ENCODE peak calls at places on chromosomes 4 and X, in four cellular contexts. R, I, J and X are unnamed samples.
A peak's percentile ranks its signal among the peaks of the same experiment; 100 is the strongest.

GRCh38 chr4:11338990-11339782 is 89.5 kb downstream of the HS3ST1 start:
- DNase-seq in R (no peak), I (no peak), J (no peak), X (no peak)

GRCh38 chrX:1397441-1397840 is 5.5 kb upstream of the SLC25A6 start:
- DNase-seq in R (no peak), I (no peak), J (no peak), X (no peak)

GRCh38 chr4:120809518-120809917 is 113.0 kb downstream of the PRDM5 start:
- DNase-seq in R (no peak), I (no peak), J (no peak), X (no peak)

GRCh38 chr4:118969359-118969758 is 80.7 kb downstream of the SYNPO2 start:
- DNase-seq in R (peak; percentile 51), I (no peak), J (peak; percentile 53), X (peak; percentile 46)

GRCh38 chr4:147461161-147461560 is 19.7 kb upstream of the EDNRA start:
- DNase-seq in R (no peak), I (no peak), J (no peak), X (no peak)

GRCh38 chrX:133258481-133258880 is 40.3 kb upstream of the TFDP3 start:
- DNase-seq in R (no peak), I (peak; percentile 5), J (no peak), X (no peak)

GRCh38 chr4:48909697-48910096 is 3.1 kb upstream of the OCIAD2 start:
- DNase-seq in R (no peak), I (peak; percentile 82), J (peak; percentile 97), X (peak; percentile 62)

GRCh38 chrX:147183161-147183560 is 368.6 kb upstream of the CXorf51A start:
- DNase-seq in R (no peak), I (no peak), J (no peak), X (no peak)

GRCh38 chrX:81120936-81121351 is 80.8 kb downstream of the HMGN5 start:
- DNase-seq in R (peak; percentile 16), I (no peak), J (peak; percentile 33), X (no peak)

GRCh38 chr4:52094746-52095145 is 43.6 kb downstream of the SPATA18 start:
- DNase-seq in R (no peak), I (no peak), J (no peak), X (no peak)

GRCh38 chr4:25433966-25434667 is 57.1 kb downstream of the ANAPC4 start:
- DNase-seq in R (no peak), I (no peak), J (no peak), X (no peak)

GRCh38 chrX:116317409-116317808 is 119.0 kb upstream of the SLC6A14 start:
- DNase-seq in R (peak; percentile 14), I (no peak), J (no peak), X (peak; percentile 72)

GRCh38 chr4:40721730-40722171 is 28.0 kb upstream of the NSUN7 start:
- DNase-seq in R (no peak), I (no peak), J (no peak), X (no peak)

GRCh38 chr4:30429813-30430466 is 290.2 kb upstream of the PCDH7 start:
- DNase-seq in R (no peak), I (no peak), J (peak; percentile 0), X (no peak)

GRCh38 chrX:13085533-13085932 is 41.1 kb upstream of the FAM9C start:
- DNase-seq in R (no peak), I (no peak), J (no peak), X (no peak)

GRCh38 chr4:101818362-101818761 is 27.8 kb downstream of the BANK1 start:
- DNase-seq in R (no peak), I (peak; percentile 34), J (no peak), X (no peak)

GRCh38 chr4:118821590-118822293 is 14.2 kb downstream of the SEC24D start:
- DNase-seq in R (no peak), I (no peak), J (no peak), X (no peak)

GRCh38 chrX:46912673-46913491 is 661 bp downstream of the JADE3 start:
- DNase-seq in R (peak; percentile 25), I (no peak), J (peak; percentile 29), X (no peak)

GRCh38 chr4:55356991-55357461 is 11.0 kb downstream of the SRD5A3 start:
- DNase-seq in R (no peak), I (no peak), J (peak; percentile 37), X (no peak)

GRCh38 chrX:24643116-24643515 is 4.0 kb downstream of the PCYT1B start:
- DNase-seq in R (no peak), I (no peak), J (no peak), X (no peak)

GRCh38 chr4:138199568-138200235 is 42.4 kb downstream of the SLC7A11 start:
- DNase-seq in R (no peak), I (no peak), J (no peak), X (no peak)

GRCh38 chr4:110550260-110550659 is 72.6 kb downstream of the PITX2 start:
- DNase-seq in R (no peak), I (no peak), J (peak; percentile 20), X (no peak)

GRCh38 chrX:41512394-41512793 is 65.3 kb downstream of the NYX start:
- DNase-seq in R (no peak), I (no peak), J (no peak), X (no peak)

GRCh38 chr4:24849662-24850280 is 54.4 kb downstream of the SOD3 start:
- DNase-seq in R (no peak), I (peak; percentile 19), J (no peak), X (no peak)

GRCh38 chrX:114046695-114047279 is 537.1 kb upstream of the HTR2C start:
- DNase-seq in R (no peak), I (no peak), J (no peak), X (no peak)

GRCh38 chr4:72629540-72629939 is 60.5 kb upstream of the ADAMTS3 start:
- DNase-seq in R (no peak), I (no peak), J (no peak), X (no peak)

GRCh38 chr4:159655547-159655946 is 552.7 kb downstream of the RAPGEF2 start:
- DNase-seq in R (no peak), I (no peak), J (no peak), X (no peak)

GRCh38 chr4:164802301-164802700 is 48.4 kb downstream of the SMIM31 start:
- DNase-seq in R (no peak), I (no peak), J (no peak), X (no peak)

GRCh38 chr4:184170996-184171395 is 46.7 kb downstream of the ENPP6 start:
- DNase-seq in R (no peak), I (no peak), J (peak; percentile 12), X (no peak)

GRCh38 chr4:24772061-24772705 is 23.2 kb upstream of the SOD3 start:
- DNase-seq in R (no peak), I (no peak), J (no peak), X (no peak)

GRCh38 chrX:55919367-55920221 is 202.0 kb downstream of the RRAGB start:
- DNase-seq in R (no peak), I (no peak), J (no peak), X (no peak)

DNA sequence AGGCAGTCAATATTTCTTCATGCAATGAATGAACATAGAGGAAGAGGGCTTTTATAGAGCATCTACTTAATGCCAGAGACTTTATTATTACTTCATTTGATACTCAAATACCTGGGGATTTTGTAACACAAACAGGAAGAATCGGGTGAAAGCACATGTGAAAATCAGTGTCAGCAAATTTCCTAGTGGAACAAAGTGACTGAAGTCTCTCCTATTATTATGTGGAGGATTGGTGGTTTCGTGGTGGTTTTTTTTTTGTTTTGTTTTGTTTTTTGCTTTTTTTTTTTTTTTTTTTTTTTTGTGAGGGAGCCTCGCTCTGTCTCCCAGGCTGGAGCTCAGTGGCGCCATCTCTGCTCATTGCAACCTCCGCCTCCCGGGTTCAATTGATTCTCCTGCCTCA is 207.0 kb downstream of the RRAGB start:
- DNase-seq in R (no peak), I (no peak), J (no peak), X (no peak)
- TF ChIP-seq CTCF in R (no peak), I (no peak), J (no peak), X (no peak)

GRCh38 chrX:148573119-148573518 is 72.7 kb downstream of the AFF2 start:
- DNase-seq in R (no peak), I (no peak), J (no peak), X (no peak)
- TF ChIP-seq CTCF in R (no peak), I (no peak), J (no peak), X (no peak)

GRCh38 chr4:35494955-35495354 is 749.4 kb downstream of the ARAP2 start:
- DNase-seq in R (no peak), I (no peak), J (no peak), X (no peak)

GRCh38 chr4:35506161-35506560 is 738.2 kb downstream of the ARAP2 start:
- DNase-seq in R (no peak), I (no peak), J (no peak), X (no peak)

GRCh38 chr4:35503435-35503834 is 740.9 kb downstream of the ARAP2 start:
- DNase-seq in R (no peak), I (no peak), J (no peak), X (no peak)

GRCh38 chr4:35500812-35501211 is 743.5 kb downstream of the ARAP2 start:
- DNase-seq in R (no peak), I (no peak), J (no peak), X (no peak)
- TF ChIP-seq CTCF in R (no peak), I (no peak), J (no peak), X (no peak)

GRCh38 chr4:890036-890695 is 42.0 kb downstream of the GAK start:
- DNase-seq in R (no peak), I (no peak), J (no peak), X (no peak)

GRCh38 chr4:889516-889915 is 42.6 kb downstream of the GAK start:
- DNase-seq in R (no peak), I (no peak), J (no peak), X (no peak)

GRCh38 chr4:893276-893994 is 38.7 kb downstream of the GAK start:
- DNase-seq in R (no peak), I (no peak), J (no peak), X (no peak)

GRCh38 chr4:892780-893179 is 39.3 kb downstream of the GAK start:
- DNase-seq in R (no peak), I (no peak), J (no peak), X (no peak)

GRCh38 chr4:891747-892146 is 40.4 kb downstream of the GAK start:
- DNase-seq in R (no peak), I (no peak), J (no peak), X (no peak)
- TF ChIP-seq CTCF in R (peak; percentile 15), I (peak; percentile 28), J (peak; percentile 9), X (peak; percentile 10)